ENCODE peak calls at places on chromosomes 12 and 14, in five cellular contexts. One of them, this sample, is unnamed.

GRCh38 chr14:58152569-58152857 is 500 bp upstream of the ARMH4 start:
- DNase-seq in AG04449: no peak
- DNase-seq in endothelial cell: no peak
- DNase-seq in heart left ventricle: no peak
- DNase-seq in retinal pigment epithelial cell: no peak
- DNase-seq in this sample: no peak

GRCh38 chr14:101077511-101078074 is 174.1 kb upstream of the RTL1 start:
- DNase-seq in AG04449: no peak
- DNase-seq in retinal pigment epithelial cell: peak
- DNase-seq in endothelial cell: no peak
- DNase-seq in heart left ventricle: no peak
- DNase-seq in this sample: peak

GRCh38 chr12:66066071-66066928 is 64.2 kb downstream of the LLPH start:
- DNase-seq in retinal pigment epithelial cell: peak
- DNase-seq in AG04449: peak
- DNase-seq in heart left ventricle: no peak
- DNase-seq in endothelial cell: no peak
- DNase-seq in this sample: no peak

GRCh38 chr12:27554003-27554402 is 30.0 kb downstream of the PPFIBP1 start:
- DNase-seq in endothelial cell: no peak
- DNase-seq in heart left ventricle: no peak
- DNase-seq in AG04449: no peak
- DNase-seq in retinal pigment epithelial cell: no peak
- DNase-seq in this sample: no peak

GRCh38 chr12:54053625-54054441 is at the start of gene HOXC4:
- DNase-seq in retinal pigment epithelial cell: no peak
- DNase-seq in AG04449: no peak
- DNase-seq in endothelial cell: no peak
- DNase-seq in heart left ventricle: no peak
- DNase-seq in this sample: no peak

GRCh38 chr14:77157716-77158115 is 16.1 kb upstream of the ZDHHC22 start:
- DNase-seq in heart left ventricle: no peak
- DNase-seq in endothelial cell: no peak
- DNase-seq in retinal pigment epithelial cell: no peak
- DNase-seq in AG04449: no peak
- DNase-seq in this sample: no peak

GRCh38 chr12:52235822-52236291 is 2.8 kb downstream of the KRT7 start:
- DNase-seq in heart left ventricle: no peak
- DNase-seq in endothelial cell: no peak
- DNase-seq in AG04449: no peak
- DNase-seq in retinal pigment epithelial cell: no peak
- DNase-seq in this sample: no peak

GRCh38 chr12:41663487-41664258 is 475.6 kb downstream of the PDZRN4 start:
- DNase-seq in retinal pigment epithelial cell: peak
- DNase-seq in endothelial cell: peak
- DNase-seq in AG04449: no peak
- DNase-seq in heart left ventricle: no peak
- DNase-seq in this sample: no peak

GRCh38 chr12:50220357-50221061 is 53.3 kb upstream of the CERS5 start:
- DNase-seq in retinal pigment epithelial cell: no peak
- DNase-seq in endothelial cell: no peak
- DNase-seq in AG04449: no peak
- DNase-seq in heart left ventricle: no peak
- DNase-seq in this sample: no peak

DNA sequence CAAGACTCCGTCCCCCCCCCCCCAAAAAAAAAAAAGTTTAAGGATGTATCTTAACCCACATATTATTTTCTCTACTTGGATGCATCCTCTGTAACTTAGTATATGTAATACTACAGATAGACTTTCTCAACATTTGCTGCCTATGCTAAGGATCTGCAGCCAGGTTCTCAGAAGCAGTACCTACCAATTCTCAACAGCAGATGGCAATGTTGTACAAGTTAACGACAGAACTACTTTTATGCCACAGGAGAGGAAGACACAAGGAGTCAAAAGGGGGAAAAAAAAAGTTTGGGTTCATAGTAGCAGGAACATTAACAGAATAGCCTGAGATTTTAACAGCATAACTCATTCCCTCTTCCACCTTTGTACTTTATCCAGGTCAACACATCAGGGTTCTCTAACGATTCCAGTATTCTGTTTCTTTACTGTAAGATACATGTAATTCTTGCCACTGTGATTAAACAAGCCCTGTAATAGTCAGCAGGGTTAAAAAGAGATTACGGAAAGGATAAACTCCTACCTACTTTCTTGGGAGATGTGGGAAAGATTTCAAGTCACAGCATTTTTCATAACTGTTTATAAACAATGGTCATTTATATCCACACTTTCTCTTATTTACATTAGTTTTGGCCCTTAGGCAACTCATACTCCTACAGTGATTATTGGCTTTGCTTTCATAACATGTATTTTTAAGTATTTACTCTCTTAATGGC is 5.7 kb upstream of the NEK9 start:
- DNase-seq in retinal pigment epithelial cell: peak
- DNase-seq in endothelial cell: peak
- DNase-seq in AG04449: no peak
- DNase-seq in heart left ventricle: peak
- DNase-seq in this sample: no peak
- TF ChIP-seq CTCF in retinal pigment epithelial cell: peak
- TF ChIP-seq CTCF in endothelial cell: peak
- TF ChIP-seq CTCF in AG04449: peak
- TF ChIP-seq CTCF in heart left ventricle: peak
- TF ChIP-seq CTCF in this sample: peak

GRCh38 chr14:104871656-104872468 is 6.8 kb downstream of the CEP170B start:
- DNase-seq in heart left ventricle: no peak
- DNase-seq in retinal pigment epithelial cell: no peak
- DNase-seq in endothelial cell: no peak
- DNase-seq in AG04449: no peak
- DNase-seq in this sample: no peak

GRCh38 chr14:104871145-104871655 is 6.1 kb downstream of the CEP170B start:
- DNase-seq in retinal pigment epithelial cell: no peak
- DNase-seq in endothelial cell: no peak
- DNase-seq in AG04449: no peak
- DNase-seq in heart left ventricle: no peak
- DNase-seq in this sample: no peak

GRCh38 chr14:104868811-104869572 is 3.9 kb downstream of the CEP170B start:
- DNase-seq in endothelial cell: no peak
- DNase-seq in AG04449: no peak
- DNase-seq in retinal pigment epithelial cell: no peak
- DNase-seq in heart left ventricle: no peak
- DNase-seq in this sample: no peak

GRCh38 chr14:104869669-104870367 is 4.8 kb downstream of the CEP170B start:
- DNase-seq in heart left ventricle: no peak
- DNase-seq in endothelial cell: no peak
- DNase-seq in retinal pigment epithelial cell: no peak
- DNase-seq in AG04449: no peak
- DNase-seq in this sample: no peak

GRCh38 chr14:104870368-104871144 is 5.5 kb downstream of the CEP170B start:
- DNase-seq in heart left ventricle: no peak
- DNase-seq in endothelial cell: peak
- DNase-seq in retinal pigment epithelial cell: no peak
- DNase-seq in AG04449: no peak
- DNase-seq in this sample: no peak
- TF ChIP-seq CTCF in heart left ventricle: peak
- TF ChIP-seq CTCF in endothelial cell: no peak
- TF ChIP-seq CTCF in retinal pigment epithelial cell: peak
- TF ChIP-seq CTCF in AG04449: peak
- TF ChIP-seq CTCF in this sample: peak

GRCh38 chr14:72450473-72451044 is 443.3 kb downstream of the DPF3 start:
- DNase-seq in endothelial cell: no peak
- DNase-seq in retinal pigment epithelial cell: no peak
- DNase-seq in AG04449: no peak
- DNase-seq in heart left ventricle: no peak
- DNase-seq in this sample: no peak

GRCh38 chr14:72443991-72444431 is 449.9 kb downstream of the DPF3 start:
- DNase-seq in retinal pigment epithelial cell: no peak
- DNase-seq in AG04449: no peak
- DNase-seq in heart left ventricle: no peak
- DNase-seq in endothelial cell: no peak
- DNase-seq in this sample: no peak

GRCh38 chr14:72444701-72445100 is 449.2 kb downstream of the DPF3 start:
- DNase-seq in retinal pigment epithelial cell: peak
- DNase-seq in AG04449: no peak
- DNase-seq in endothelial cell: no peak
- DNase-seq in heart left ventricle: no peak
- DNase-seq in this sample: no peak

GRCh38 chr14:72451081-72451972 is 442.6 kb downstream of the DPF3 start:
- DNase-seq in endothelial cell: peak
- DNase-seq in retinal pigment epithelial cell: peak
- DNase-seq in heart left ventricle: no peak
- DNase-seq in AG04449: no peak
- DNase-seq in this sample: no peak

DNA sequence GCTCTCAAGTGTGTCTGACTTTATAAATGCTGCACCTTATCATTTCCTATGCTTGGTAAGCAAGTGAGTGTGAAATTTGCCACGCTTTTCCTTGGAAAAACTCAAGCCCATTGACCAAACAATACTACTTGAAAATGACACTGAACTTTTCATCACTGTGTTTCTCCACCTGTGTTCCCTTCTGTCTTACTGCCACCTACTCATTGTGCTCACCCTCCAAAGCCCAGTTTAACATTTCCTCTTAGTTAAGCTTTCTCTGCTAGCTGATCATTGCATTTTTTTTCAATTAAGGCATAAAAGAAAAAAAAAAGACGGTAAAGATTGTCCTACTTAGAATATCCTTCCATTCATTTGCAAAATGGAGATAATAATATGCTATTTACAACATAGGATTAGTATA is 445.7 kb downstream of the DPF3 start:
- DNase-seq in retinal pigment epithelial cell: no peak
- DNase-seq in AG04449: no peak
- DNase-seq in heart left ventricle: no peak
- DNase-seq in endothelial cell: no peak
- DNase-seq in this sample: no peak
- TF ChIP-seq CTCF in retinal pigment epithelial cell: no peak
- TF ChIP-seq CTCF in AG04449: no peak
- TF ChIP-seq CTCF in heart left ventricle: no peak
- TF ChIP-seq CTCF in endothelial cell: no peak
- TF ChIP-seq CTCF in this sample: no peak

GRCh38 chr12:121894633-121895032 is 6.0 kb downstream of the PSMD9 start:
- DNase-seq in endothelial cell: no peak
- DNase-seq in retinal pigment epithelial cell: peak
- DNase-seq in AG04449: no peak
- DNase-seq in heart left ventricle: no peak
- DNase-seq in this sample: no peak
- TF ChIP-seq CTCF in endothelial cell: no peak
- TF ChIP-seq CTCF in retinal pigment epithelial cell: peak
- TF ChIP-seq CTCF in AG04449: peak
- TF ChIP-seq CTCF in heart left ventricle: no peak
- TF ChIP-seq CTCF in this sample: peak

DNA sequence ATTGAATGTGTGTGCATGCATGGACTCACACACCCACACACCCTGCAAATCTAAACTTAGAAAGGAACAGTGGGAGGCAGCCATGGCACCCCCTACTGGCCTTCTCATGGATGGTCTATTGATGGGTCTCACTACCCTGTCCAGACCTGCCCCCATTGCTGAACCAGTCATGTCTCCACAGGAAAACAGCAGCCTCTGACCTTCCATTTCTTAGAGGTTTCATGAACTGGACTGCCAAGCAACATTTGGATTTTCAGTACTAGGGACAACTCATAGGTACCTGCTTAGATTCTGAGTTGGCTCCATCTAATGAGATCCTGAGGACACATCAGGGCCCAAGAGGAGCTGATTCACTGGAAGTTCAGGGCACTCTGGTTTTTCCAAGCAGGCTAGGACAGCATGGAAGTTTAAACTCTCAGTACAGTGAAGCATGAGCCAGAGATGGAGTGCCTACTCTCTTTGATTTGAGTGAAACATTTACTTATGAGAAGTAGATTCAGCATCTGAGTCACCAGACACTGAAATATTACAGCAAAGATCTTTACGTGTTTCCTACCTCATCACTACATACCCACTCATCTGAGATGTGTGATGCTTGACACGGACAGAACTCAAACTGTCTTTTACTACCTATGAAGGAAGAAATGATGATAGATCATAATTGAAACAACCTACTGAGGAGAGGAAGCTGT is 98.9 kb upstream of the PLEKHG7 start:
- DNase-seq in AG04449: no peak
- DNase-seq in heart left ventricle: no peak
- DNase-seq in retinal pigment epithelial cell: no peak
- DNase-seq in endothelial cell: no peak
- DNase-seq in this sample: no peak
- TF ChIP-seq CTCF in AG04449: no peak
- TF ChIP-seq CTCF in heart left ventricle: no peak
- TF ChIP-seq CTCF in retinal pigment epithelial cell: peak
- TF ChIP-seq CTCF in endothelial cell: no peak
- TF ChIP-seq CTCF in this sample: no peak

DNA sequence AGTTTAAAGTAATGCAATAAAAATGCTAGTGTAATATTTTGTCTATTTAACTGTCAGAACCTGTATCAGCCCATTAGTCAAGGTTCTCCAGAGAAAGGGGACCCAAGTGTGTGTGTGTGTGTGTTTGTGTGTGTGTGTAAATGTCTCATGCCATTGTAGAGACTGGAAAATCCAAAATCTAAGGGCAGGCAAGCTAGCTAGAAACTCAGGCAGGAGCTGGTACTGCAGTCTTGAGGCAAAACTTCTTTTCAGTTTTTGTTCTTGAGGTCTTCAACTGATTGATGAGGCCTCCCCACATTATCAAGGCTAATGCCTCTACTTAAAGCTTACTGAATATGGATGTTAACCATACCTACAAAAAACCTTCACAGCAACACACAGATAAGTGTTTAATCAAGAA is 126.7 kb downstream of the PRKD1 start:
- DNase-seq in AG04449: no peak
- DNase-seq in heart left ventricle: no peak
- DNase-seq in retinal pigment epithelial cell: no peak
- DNase-seq in endothelial cell: no peak
- DNase-seq in this sample: no peak
- TF ChIP-seq CTCF in AG04449: no peak
- TF ChIP-seq CTCF in heart left ventricle: no peak
- TF ChIP-seq CTCF in retinal pigment epithelial cell: peak
- TF ChIP-seq CTCF in endothelial cell: peak
- TF ChIP-seq CTCF in this sample: peak

This sample was measured in type B pancreatic cell.